ENCODE peak calls at places on chromosomes 4 and X, in seven cellular contexts. One of them, this sample, is unnamed.

GRCh38 chrX:141619336-141619735 is 29.8 kb downstream of the SPANXA2 start:
- DNase-seq in T-helper 2 cell: no peak
- DNase-seq in AG09319: no peak
- DNase-seq in stimulated activated CD4-positive, alpha-beta T cell treated with anti-CD3 and anti-CD28 coated beads, Interleukin-15, amount 100 ng/mL, for 1 hour: no peak
- DNase-seq in substantia nigra: no peak
- DNase-seq in chondrocyte: no peak
- DNase-seq in HFF-Myc: no peak
- DNase-seq in this sample: no peak

GRCh38 chr4:1116837-1117236 is 3.5 kb upstream of the RNF212 start:
- DNase-seq in chondrocyte: no peak
- DNase-seq in T-helper 2 cell: no peak
- DNase-seq in substantia nigra: no peak
- DNase-seq in AG09319: no peak
- DNase-seq in stimulated activated CD4-positive, alpha-beta T cell treated with anti-CD3 and anti-CD28 coated beads, Interleukin-15, amount 100 ng/mL, for 1 hour: no peak
- DNase-seq in HFF-Myc: no peak
- DNase-seq in this sample: no peak

GRCh38 chr4:109560687-109561452 is 824 bp downstream of the MCUB start:
- DNase-seq in T-helper 2 cell: no peak
- DNase-seq in AG09319: peak; percentile 25
- DNase-seq in HFF-Myc: no peak
- DNase-seq in chondrocyte: no peak
- DNase-seq in stimulated activated CD4-positive, alpha-beta T cell treated with anti-CD3 and anti-CD28 coated beads, Interleukin-15, amount 100 ng/mL, for 1 hour: peak; percentile 13
- DNase-seq in substantia nigra: no peak
- DNase-seq in this sample: no peak

GRCh38 chrX:18290200-18290599 is 64.3 kb downstream of the SCML2 start:
- DNase-seq in chondrocyte: no peak
- DNase-seq in substantia nigra: no peak
- DNase-seq in HFF-Myc: no peak
- DNase-seq in stimulated activated CD4-positive, alpha-beta T cell treated with anti-CD3 and anti-CD28 coated beads, Interleukin-15, amount 100 ng/mL, for 1 hour: no peak
- DNase-seq in T-helper 2 cell: no peak
- DNase-seq in AG09319: no peak
- DNase-seq in this sample: no peak

GRCh38 chr4:83028976-83029375 is 6.0 kb upstream of the COPS4 start:
- DNase-seq in chondrocyte: no peak
- DNase-seq in HFF-Myc: no peak
- DNase-seq in substantia nigra: no peak
- DNase-seq in stimulated activated CD4-positive, alpha-beta T cell treated with anti-CD3 and anti-CD28 coated beads, Interleukin-15, amount 100 ng/mL, for 1 hour: no peak
- DNase-seq in AG09319: no peak
- DNase-seq in T-helper 2 cell: no peak
- DNase-seq in this sample: no peak

GRCh38 chr4:53461244-53461643 is 83.8 kb downstream of the FIP1L1 start:
- DNase-seq in substantia nigra: no peak
- DNase-seq in chondrocyte: no peak
- DNase-seq in AG09319: no peak
- DNase-seq in HFF-Myc: no peak
- DNase-seq in stimulated activated CD4-positive, alpha-beta T cell treated with anti-CD3 and anti-CD28 coated beads, Interleukin-15, amount 100 ng/mL, for 1 hour: no peak
- DNase-seq in T-helper 2 cell: no peak
- DNase-seq in this sample: no peak

GRCh38 chr4:95839891-95840290 is at the start of gene PDHA2:
- DNase-seq in AG09319: no peak
- DNase-seq in substantia nigra: no peak
- DNase-seq in T-helper 2 cell: peak; percentile 6
- DNase-seq in chondrocyte: peak; percentile 70
- DNase-seq in stimulated activated CD4-positive, alpha-beta T cell treated with anti-CD3 and anti-CD28 coated beads, Interleukin-15, amount 100 ng/mL, for 1 hour: no peak
- DNase-seq in HFF-Myc: no peak
- DNase-seq in this sample: no peak

GRCh38 chr4:165355900-165356300 is 22.9 kb upstream of the CPE start:
- DNase-seq in stimulated activated CD4-positive, alpha-beta T cell treated with anti-CD3 and anti-CD28 coated beads, Interleukin-15, amount 100 ng/mL, for 1 hour: no peak
- DNase-seq in T-helper 2 cell: no peak
- DNase-seq in substantia nigra: peak; percentile 2
- DNase-seq in HFF-Myc: no peak
- DNase-seq in AG09319: no peak
- DNase-seq in chondrocyte: no peak
- DNase-seq in this sample: no peak

GRCh38 chr4:81019016-81019415 is 11.5 kb upstream of the BMP3 start:
- DNase-seq in chondrocyte: no peak
- DNase-seq in HFF-Myc: no peak
- DNase-seq in substantia nigra: no peak
- DNase-seq in T-helper 2 cell: no peak
- DNase-seq in stimulated activated CD4-positive, alpha-beta T cell treated with anti-CD3 and anti-CD28 coated beads, Interleukin-15, amount 100 ng/mL, for 1 hour: no peak
- DNase-seq in AG09319: no peak
- DNase-seq in this sample: no peak

GRCh38 chrX:21840199-21840557 is 761 bp downstream of the MBTPS2 start:
- DNase-seq in chondrocyte: no peak
- DNase-seq in AG09319: no peak
- DNase-seq in HFF-Myc: no peak
- DNase-seq in stimulated activated CD4-positive, alpha-beta T cell treated with anti-CD3 and anti-CD28 coated beads, Interleukin-15, amount 100 ng/mL, for 1 hour: no peak
- DNase-seq in T-helper 2 cell: no peak
- DNase-seq in substantia nigra: no peak
- DNase-seq in this sample: no peak